ENCODE peak calls at places on chromosomes 11 and 22, in nine cellular contexts. One of them, this sample, is unnamed.

GRCh38 chr11:64856382-64857227 is 12.2 kb upstream of the CDC42BPG start:
- DNase-seq in AG08395: peak
- DNase-seq in GM19239: no peak
- DNase-seq in astrocyte of the spinal cord: peak
- DNase-seq in GM12864: no peak
- DNase-seq in NCI-H2081: no peak
- DNase-seq in CD4-positive, alpha-beta T cell: no peak
- DNase-seq in pancreas: no peak
- DNase-seq in naive B cell: no peak
- DNase-seq in this sample: peak

GRCh38 chr22:17774928-17775675 is 833 bp upstream of the BID start:
- DNase-seq in AG08395: no peak
- DNase-seq in GM19239: no peak
- DNase-seq in astrocyte of the spinal cord: no peak
- DNase-seq in GM12864: no peak
- DNase-seq in NCI-H2081: no peak
- DNase-seq in CD4-positive, alpha-beta T cell: no peak
- DNase-seq in pancreas: no peak
- DNase-seq in naive B cell: no peak
- DNase-seq in this sample: no peak

GRCh38 chr22:37182949-37183245 is 5.2 kb downstream of the C1QTNF6 start:
- DNase-seq in AG08395: no peak
- DNase-seq in GM19239: no peak
- DNase-seq in astrocyte of the spinal cord: no peak
- DNase-seq in GM12864: no peak
- DNase-seq in NCI-H2081: no peak
- DNase-seq in CD4-positive, alpha-beta T cell: no peak
- DNase-seq in pancreas: no peak
- DNase-seq in naive B cell: no peak
- DNase-seq in this sample: no peak

GRCh38 chr11:112795142-112795815 is 165.9 kb upstream of the NCAM1 start:
- DNase-seq in AG08395: peak
- DNase-seq in GM19239: peak
- DNase-seq in astrocyte of the spinal cord: peak
- DNase-seq in GM12864: peak
- DNase-seq in NCI-H2081: peak
- DNase-seq in CD4-positive, alpha-beta T cell: no peak
- DNase-seq in pancreas: no peak
- DNase-seq in naive B cell: no peak
- DNase-seq in this sample: peak

GRCh38 chr11:94639901-94640721 is 72.9 kb downstream of the PIWIL4 start:
- DNase-seq in AG08395: no peak
- DNase-seq in GM19239: no peak
- DNase-seq in astrocyte of the spinal cord: no peak
- DNase-seq in GM12864: no peak
- DNase-seq in NCI-H2081: no peak
- DNase-seq in CD4-positive, alpha-beta T cell: no peak
- DNase-seq in pancreas: no peak
- DNase-seq in naive B cell: no peak
- DNase-seq in this sample: no peak

GRCh38 chr11:123202723-123203122 is 7.7 kb upstream of the CLMP start:
- DNase-seq in AG08395: no peak
- DNase-seq in GM19239: no peak
- DNase-seq in astrocyte of the spinal cord: no peak
- DNase-seq in GM12864: no peak
- DNase-seq in NCI-H2081: no peak
- DNase-seq in CD4-positive, alpha-beta T cell: no peak
- DNase-seq in pancreas: no peak
- DNase-seq in naive B cell: no peak
- DNase-seq in this sample: no peak

GRCh38 chr11:73493838-73494598 is 103.9 kb downstream of the FAM168A start:
- DNase-seq in AG08395: peak
- DNase-seq in GM19239: no peak
- DNase-seq in astrocyte of the spinal cord: peak
- DNase-seq in GM12864: no peak
- DNase-seq in NCI-H2081: no peak
- DNase-seq in CD4-positive, alpha-beta T cell: no peak
- DNase-seq in pancreas: no peak
- DNase-seq in naive B cell: no peak
- DNase-seq in this sample: peak

GRCh38 chr11:113992459-113993105 is 17.7 kb downstream of the HTR3A start:
- DNase-seq in AG08395: no peak
- DNase-seq in GM19239: no peak
- DNase-seq in astrocyte of the spinal cord: no peak
- DNase-seq in GM12864: no peak
- DNase-seq in NCI-H2081: peak
- DNase-seq in CD4-positive, alpha-beta T cell: no peak
- DNase-seq in pancreas: no peak
- DNase-seq in naive B cell: no peak
- DNase-seq in this sample: no peak

GRCh38 chr11:91686700-91687099 is 537.9 kb upstream of the FAT3 start:
- DNase-seq in AG08395: no peak
- DNase-seq in GM19239: no peak
- DNase-seq in astrocyte of the spinal cord: no peak
- DNase-seq in GM12864: no peak
- DNase-seq in NCI-H2081: no peak
- DNase-seq in CD4-positive, alpha-beta T cell: no peak
- DNase-seq in pancreas: no peak
- DNase-seq in naive B cell: no peak
- DNase-seq in this sample: no peak

GRCh38 chr22:30245985-30246901 is at the start of gene LIF:
- DNase-seq in AG08395: peak
- DNase-seq in GM19239: no peak
- DNase-seq in astrocyte of the spinal cord: peak
- DNase-seq in GM12864: no peak
- DNase-seq in NCI-H2081: no peak
- DNase-seq in CD4-positive, alpha-beta T cell: peak
- DNase-seq in pancreas: no peak
- DNase-seq in naive B cell: peak
- DNase-seq in this sample: peak

GRCh38 chr11:133508448-133508847 is 23.9 kb downstream of the OPCML start:
- DNase-seq in AG08395: no peak
- DNase-seq in GM19239: no peak
- DNase-seq in astrocyte of the spinal cord: no peak
- DNase-seq in GM12864: no peak
- DNase-seq in NCI-H2081: no peak
- DNase-seq in CD4-positive, alpha-beta T cell: no peak
- DNase-seq in pancreas: no peak
- DNase-seq in naive B cell: no peak
- DNase-seq in this sample: no peak

This sample was measured in hepatic stellate cell.